ENCODE peak calls at places on chromosomes 2 and 18, in seven cellular contexts. L is naive thymus-derived CD4-positive, alpha-beta T cell; N is PC-3; Z is endothelial cell of umbilical vein; U is left ventricle myocardium inferior; Y is lower lobe of right lung; M is NT2/D1. K is an unnamed sample. For H3K9me3, the result is how much of the 10 kb centered on the place peaks cover.

GRCh38 chr2:46067501-46068292 is 229.5 kb upstream of the EPAS1 start:
- DNase-seq in Y (no peak), N (peak), M (no peak), U (no peak), Z (peak), L (no peak), K (no peak)

GRCh38 chr2:105873281-105873680 is 128.6 kb downstream of the NCK2 start:
- DNase-seq in M (no peak), N (no peak), L (no peak), Y (no peak), U (no peak), Z (no peak), K (no peak)

GRCh38 chr2:231554748-231555545 is 24.7 kb upstream of the NMUR1 start:
- DNase-seq in U (peak), Y (peak), N (no peak), M (no peak), Z (peak), L (no peak), K (peak)

GRCh38 chr2:197500503-197501179 is 462 bp downstream of the HSPE1 start:
- DNase-seq in U (no peak), N (no peak), Z (peak), M (no peak), Y (no peak), L (no peak), K (no peak)

GRCh38 chr18:50602466-50602865 is 42.6 kb downstream of the MAPK4 start:
- DNase-seq in Y (no peak), U (no peak), M (no peak), N (no peak), Z (no peak), L (no peak), K (no peak)

GRCh38 chr2:164954954-164955701 is at the start of gene SLC38A11:
- DNase-seq in Y (no peak), L (no peak), Z (no peak), M (no peak), U (peak), N (no peak), K (peak)

GRCh38 chr2:223586261-223586660 is 15.9 kb downstream of the SCG2 start:
- DNase-seq in U (no peak), L (no peak), Y (no peak), N (no peak), Z (no peak), M (no peak), K (no peak)

GRCh38 chr18:26894426-26894825 is 28.9 kb upstream of the AQP4 start:
- DNase-seq in U (no peak), M (no peak), N (no peak), Y (no peak), L (no peak), Z (no peak), K (no peak)

GRCh38 chr18:31512203-31512764 is 14.3 kb downstream of the DSG2 start:
- DNase-seq in Y (no peak), Z (no peak), N (peak), L (no peak), U (no peak), M (no peak), K (no peak)

GRCh38 chr18:34976899-34977786 is 64.1 kb upstream of the MAPRE2 start:
- DNase-seq in L (peak), N (no peak), U (peak), Y (peak), M (peak), Z (peak), K (peak)

GRCh38 chr2:20467789-20468548 is 21.1 kb downstream of the RHOB start:
- DNase-seq in N (no peak), Y (no peak), M (no peak), L (no peak), U (no peak), Z (no peak), K (no peak)

GRCh38 chr2:13822365-13822764 is 810.2 kb upstream of the LRATD1 start:
- DNase-seq in Z (no peak), Y (no peak), L (no peak), M (peak), U (no peak), N (no peak), K (no peak)

GRCh38 chr2:3466966-3467365 is 52.4 kb downstream of the ADI1 start:
- DNase-seq in U (no peak), Y (no peak), Z (no peak), L (no peak), M (no peak), N (no peak), K (no peak)

GRCh38 chr2:38978504-38978903 is 88.8 kb downstream of the ARHGEF33 start:
- DNase-seq in L (no peak), Z (no peak), Y (no peak), M (no peak), N (no peak), U (no peak), K (no peak)

GRCh38 chr2:38013158-38013752 is 62.7 kb downstream of the CYP1B1 start:
- DNase-seq in M (no peak), L (no peak), N (peak), Z (no peak), U (no peak), Y (no peak), K (no peak)

GRCh38 chr18:45110577-45111506 is 430.2 kb downstream of the SETBP1 start:
- DNase-seq in N (peak), Y (no peak), L (no peak), U (peak), M (no peak), Z (no peak), K (no peak)

GRCh38 chr2:222825031-222825430 is 35.8 kb upstream of the ACSL3 start:
- DNase-seq in M (no peak), Z (no peak), L (no peak), Y (no peak), U (no peak), N (no peak), K (no peak)

GRCh38 chr2:240570531-240571313 is 2.4 kb downstream of the RNPEPL1 start:
- DNase-seq in L (peak), Y (peak), M (no peak), N (no peak), U (peak), Z (no peak), K (peak)

GRCh38 chr2:189685540-189686229 is 11.2 kb downstream of the ANKAR start:
- DNase-seq in Y (no peak), N (peak), Z (peak), L (no peak), U (peak), M (no peak), K (no peak)

GRCh38 chr18:67104700-67105284 is 411.7 kb downstream of the DSEL start:
- DNase-seq in M (peak), Y (peak), N (peak), U (peak), Z (peak), L (no peak), K (peak)

GRCh38 chr2:12594590-12594989 is 122.1 kb upstream of the TRIB2 start:
- DNase-seq in M (no peak), Z (no peak), U (no peak), Y (no peak), L (no peak), N (no peak), K (no peak)

GRCh38 chr2:222964632-222965031 is 87.4 kb upstream of the KCNE4 start:
- DNase-seq in L (no peak), Y (no peak), N (no peak), M (no peak), U (no peak), Z (no peak), K (no peak)

GRCh38 chr2:236179653-236180500 is 11.7 kb upstream of the GBX2 start:
- DNase-seq in Y (no peak), N (peak), L (no peak), M (no peak), U (no peak), Z (peak), K (no peak)

GRCh38 chr2:205073433-205074020 is 528.3 kb downstream of the PARD3B start:
- DNase-seq in U (no peak), L (no peak), M (no peak), Y (no peak), N (no peak), Z (peak), K (no peak)

GRCh38 chr2:20178404-20179178 is 46.3 kb downstream of the SDC1 start:
- DNase-seq in N (no peak), Z (no peak), Y (peak), L (no peak), M (no peak), U (no peak), K (no peak)

GRCh38 chr2:41896186-41896846 is 151.5 kb upstream of the PKDCC start:
- DNase-seq in Y (no peak), Z (no peak), U (no peak), L (no peak), N (no peak), M (no peak), K (no peak)

GRCh38 chr2:45102579-45103117 is 93.4 kb upstream of the SIX2 start:
- DNase-seq in U (no peak), L (no peak), M (no peak), N (peak), Z (no peak), Y (no peak), K (no peak)

GRCh38 chr2:235026649-235027557 is 75.1 kb downstream of the SH3BP4 start:
- DNase-seq in M (no peak), Y (peak), N (peak), L (no peak), U (peak), Z (peak), K (no peak)

GRCh38 chr2:218883491-218884490 is 3.1 kb downstream of the WNT10A start:
- DNase-seq in Y (no peak), M (no peak), Z (no peak), U (no peak), N (no peak), L (no peak), K (peak)

GRCh38 chr2:71505770-71506140 is 52.4 kb downstream of the DYSF start:
- DNase-seq in Y (no peak), N (no peak), U (no peak), M (no peak), Z (no peak), L (no peak), K (no peak)

GRCh38 chr2:71506754-71507153 is 53.4 kb downstream of the DYSF start:
- DNase-seq in L (no peak), Z (no peak), M (no peak), U (no peak), N (no peak), Y (no peak), K (no peak)

GRCh38 chr2:71505086-71505769 is 51.9 kb downstream of the DYSF start:
- DNase-seq in U (peak), L (no peak), M (no peak), Z (peak), Y (no peak), N (no peak), K (no peak)

GRCh38 chr2:71504611-71505010 is 51.2 kb downstream of the DYSF start:
- DNase-seq in M (no peak), U (no peak), Y (no peak), L (no peak), Z (no peak), N (no peak), K (no peak)

GRCh38 chr2:71506222-71506621 is 52.9 kb downstream of the DYSF start:
- DNase-seq in L (no peak), N (no peak), U (no peak), M (no peak), Z (no peak), Y (no peak), K (no peak)
- H3K9me3 ChIP-seq in L (under half), N (under half), U (under half), M (under half), Z (under half), Y (under half), K (under half)

GRCh38 chr2:67571785-67572718 is 174.9 kb downstream of the ETAA1 start:
- DNase-seq in L (no peak), Z (no peak), Y (no peak), U (no peak), M (no peak), N (peak), K (no peak)
- H3K9me3 ChIP-seq in L (under half), Z (under half), Y (under half), U (under half), M (under half), N (under half), K (under half)

DNA sequence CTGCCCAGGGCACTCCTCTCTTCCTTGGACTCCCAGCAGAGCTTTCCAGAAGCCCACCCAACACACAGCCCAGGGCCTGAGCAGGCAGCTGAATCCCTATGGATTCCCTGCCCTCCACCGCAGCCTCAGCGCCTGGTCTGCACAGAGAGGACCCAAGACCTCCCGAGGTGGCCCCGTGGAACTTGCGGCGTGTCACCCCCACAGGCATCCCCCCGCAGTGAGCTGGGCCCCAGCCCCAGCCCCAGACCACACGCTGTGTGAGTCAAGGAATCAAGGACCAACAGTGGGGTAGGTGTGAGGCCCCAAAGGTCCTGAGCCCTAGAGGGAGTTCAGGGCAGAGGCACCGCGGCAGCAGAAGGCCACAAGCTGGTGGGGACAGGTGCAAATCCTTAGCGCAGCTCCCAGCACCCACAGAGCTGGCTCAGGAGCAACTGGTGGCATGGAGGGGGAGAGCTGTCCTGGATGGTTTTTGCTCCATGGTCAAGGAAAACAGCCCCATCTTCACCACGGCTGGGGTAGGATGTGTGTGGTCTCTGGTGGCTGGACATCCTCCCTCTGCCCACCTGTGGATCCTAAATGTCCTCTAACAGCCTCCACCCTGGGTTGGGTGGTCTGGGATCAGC is 8.5 kb downstream of the HS6ST1 start:
- DNase-seq in M (no peak), U (peak), N (no peak), Y (peak), L (no peak), Z (no peak), K (no peak)
- H3K9me3 ChIP-seq in M (under half), U (under half), N (under half), Y (under half), L (under half), Z (under half), K (under half)

DNA sequence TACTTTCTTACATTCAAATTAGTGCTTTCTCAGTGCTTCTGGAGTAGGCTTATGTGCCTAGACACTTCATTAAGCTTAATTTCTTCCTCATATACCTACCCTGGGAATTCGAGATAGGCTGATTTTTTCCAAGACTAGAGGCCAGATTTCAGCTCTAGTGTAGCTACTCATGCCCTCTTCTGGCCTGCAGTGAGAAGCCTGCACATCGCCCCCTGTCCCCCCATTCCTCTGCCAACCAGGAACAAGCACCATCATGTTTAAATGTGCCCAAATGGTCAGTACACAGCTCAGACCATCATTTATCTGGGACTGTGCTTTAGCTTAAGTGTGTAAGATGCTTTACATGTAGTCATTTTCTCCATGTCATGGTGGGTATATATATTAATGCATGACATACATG is 1218.8 kb upstream of the LRRTM1 start:
- DNase-seq in U (no peak), L (no peak), Y (no peak), Z (no peak), N (no peak), M (no peak), K (no peak)
- H3K9me3 ChIP-seq in U (under half), L (under half), Y (under half), Z (under half), N (under half), M (under half), K (under half)